ENCODE peak calls at places on chromosomes 1 and 21, in nine cellular contexts. Y is erythroblast; X is stimulated activated CD8-positive, alpha-beta memory T cell treated with anti-CD3 and anti-CD28 coated beads, Interleukin-15, amount 100 ng/mL, for 4 hours; O is GM23248; A is upper lobe of right lung; W is activated effector memory CD4-positive, alpha-beta T cell treated with anti-CD3 and anti-CD28 coated beads, Interleukin-2, amount 50 U/mL, for 16 hours; G is NCI-H2171; D is lower lobe of right lung; H is nephron progenitor cell. C is an unnamed sample.

GRCh38 chr21:37060296-37060695 is 12.6 kb downstream of the PIGP start:
- DNase-seq in Y (no peak), X (no peak), O (peak; percentile 98), A (peak; percentile 41), W (no peak), G (peak; percentile 79), D (no peak), H (peak; percentile 22), C (peak; percentile 77)

GRCh38 chr1:82269466-82269865 is 468.7 kb downstream of the ADGRL2 start:
- DNase-seq in Y (no peak), X (no peak), O (peak; percentile 22), A (no peak), W (no peak), G (no peak), D (no peak), H (no peak), C (no peak)

GRCh38 chr1:235888119-235888643 is 21.5 kb upstream of the LYST start:
- DNase-seq in Y (no peak), X (peak; percentile 51), O (no peak), A (no peak), W (peak; percentile 80), G (no peak), D (no peak), H (no peak), C (no peak)

GRCh38 chr1:243742814-243743213 is 107.2 kb downstream of the AKT3 start:
- DNase-seq in Y (no peak), X (no peak), O (peak; percentile 94), A (no peak), W (no peak), G (no peak), D (no peak), H (no peak), C (peak; percentile 67)

GRCh38 chr1:26408604-26409003 is 2.0 kb upstream of the LIN28A start:
- DNase-seq in Y (peak; percentile 85), X (peak; percentile 57), O (peak; percentile 80), A (peak; percentile 83), W (peak; percentile 91), G (no peak), D (peak; percentile 72), H (peak; percentile 96), C (peak; percentile 77)

GRCh38 chr1:241846375-241846774 is 1.6 kb upstream of the EXO1 start:
- DNase-seq in Y (peak; percentile 25), X (no peak), O (no peak), A (no peak), W (no peak), G (no peak), D (no peak), H (no peak), C (no peak)

GRCh38 chr1:13469343-13469742 is 44.5 kb downstream of the LRRC38 start:
- DNase-seq in Y (no peak), X (no peak), O (peak; percentile 25), A (no peak), W (no peak), G (no peak), D (no peak), H (no peak), C (no peak)

GRCh38 chr1:91725961-91726704 is 159.8 kb downstream of the TGFBR3 start:
- DNase-seq in Y (no peak), X (no peak), O (peak; percentile 96), A (no peak), W (no peak), G (no peak), D (no peak), H (no peak), C (peak; percentile 88)

GRCh38 chr1:233327938-233328660 is 575 bp downstream of the MAP3K21 start:
- DNase-seq in Y (no peak), X (no peak), O (peak; percentile 47), A (peak; percentile 78), W (peak; percentile 73), G (peak; percentile 34), D (peak; percentile 61), H (peak; percentile 46), C (peak; percentile 10)

GRCh38 chr1:204494281-204495077 is at the start of gene PIK3C2B:
- DNase-seq in Y (peak; percentile 72), X (peak; percentile 51), O (peak; percentile 91), A (peak; percentile 93), W (peak; percentile 89), G (peak; percentile 62), D (peak; percentile 90), H (peak; percentile 86), C (peak; percentile 88)

GRCh38 chr1:48092401-48092800 is 95.2 kb upstream of the TRABD2B start:
- DNase-seq in Y (no peak), X (no peak), O (no peak), A (no peak), W (no peak), G (no peak), D (no peak), H (no peak), C (no peak)